ENCODE peak calls at places on chromosomes 13 and 19, in five cellular contexts. R, S, F, T and M are unnamed samples.
A peak's percentile ranks its signal among the peaks of the same experiment; 100 is the strongest.

GRCh38 chr13:27526516-27526915 is 76.2 kb upstream of the MTIF3 start:
- DNase-seq in R (no peak), S (no peak), T (no peak), F (no peak), M (no peak)

GRCh38 chr13:26601669-26602068 is 44.2 kb downstream of the WASF3 start:
- DNase-seq in T (no peak), S (no peak), R (peak; percentile 59), F (no peak), M (no peak)

GRCh38 chr13:67308004-67308772 is 78.1 kb upstream of the PCDH9 start:
- DNase-seq in T (no peak), R (no peak), F (no peak), S (no peak), M (no peak)

GRCh38 chr13:68170961-68171360 is 940.8 kb upstream of the PCDH9 start:
- DNase-seq in F (no peak), R (no peak), S (no peak), T (no peak), M (no peak)

GRCh38 chr19:947090-947706 is 21.4 kb downstream of the ARID3A start:
- DNase-seq in R (no peak), F (no peak), S (no peak), T (no peak), M (no peak)

GRCh38 chr13:72296246-72296645 is 429.2 kb upstream of the DACH1 start:
- DNase-seq in R (no peak), T (no peak), F (no peak), S (no peak), M (no peak)

GRCh38 chr19:13920524-13920923 is 14.5 kb downstream of the CC2D1A start:
- DNase-seq in S (no peak), T (no peak), F (no peak), R (no peak), M (no peak)

GRCh38 chr19:33429891-33430673 is 56.6 kb downstream of the CEBPG start:
- DNase-seq in R (no peak), S (no peak), F (no peak), T (no peak), M (no peak)

GRCh38 chr19:16435999-16436650 is 35.6 kb downstream of the EPS15L1 start:
- DNase-seq in F (peak; percentile 58), T (no peak), S (no peak), R (no peak), M (no peak)

GRCh38 chr13:106455777-106456176 is 79.7 kb downstream of the EFNB2 start:
- DNase-seq in R (no peak), T (no peak), F (no peak), S (no peak), M (no peak)

GRCh38 chr13:106573855-106574254 is 5.9 kb upstream of the ARGLU1 start:
- DNase-seq in T (no peak), S (no peak), F (no peak), R (no peak), M (no peak)

GRCh38 chr19:17687857-17688784 is at the start of gene UNC13A:
- DNase-seq in R (peak; percentile 23), S (peak; percentile 43), F (peak; percentile 86), T (no peak), M (peak; percentile 78)

GRCh38 chr13:81872581-81872980 is 1531.7 kb upstream of the SPRY2 start:
- DNase-seq in R (peak; percentile 28), F (peak; percentile 45), S (no peak), T (no peak), M (peak; percentile 3)

GRCh38 chr19:8212212-8212611 is 3.0 kb downstream of the CERS4 start:
- DNase-seq in S (no peak), F (no peak), T (no peak), R (no peak), M (no peak)

GRCh38 chr19:18468930-18469244 is 31.0 kb upstream of the ISYNA1 start:
- DNase-seq in S (no peak), R (no peak), T (no peak), F (no peak), M (no peak)

GRCh38 chr19:50330365-50331078 is 1.3 kb upstream of the KCNC3 start:
- DNase-seq in T (peak; percentile 67), R (peak; percentile 4), S (peak; percentile 86), F (peak; percentile 96), M (peak; percentile 86)

GRCh38 chr19:5250127-5250659 is 90.4 kb downstream of the PTPRS start:
- DNase-seq in S (peak; percentile 82), R (no peak), T (no peak), F (no peak), M (no peak)

GRCh38 chr13:33251131-33251629 is 34.4 kb downstream of the STARD13 start:
- DNase-seq in F (no peak), R (no peak), T (no peak), S (no peak), M (no peak)

DNA sequence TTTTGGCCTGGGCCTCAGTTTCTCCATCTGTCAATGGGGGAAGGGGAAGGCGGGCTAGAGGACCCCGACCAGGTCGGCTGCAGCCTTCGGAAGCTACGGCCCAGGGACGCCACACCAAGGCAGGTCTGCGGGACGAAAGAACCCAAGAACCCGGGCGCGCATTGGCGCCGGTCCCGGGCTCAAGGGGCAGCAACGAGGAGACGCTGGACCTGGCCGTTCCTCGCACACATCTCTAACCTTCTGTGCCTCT is 739 bp upstream of the ILF3 start:
- DNase-seq in S (no peak), R (no peak), T (no peak), F (no peak), M (no peak)
- TF ChIP-seq CTCF in S (peak; percentile 32), R (no peak), T (no peak), F (no peak), M (no peak)

GRCh38 chr19:58229255-58229639 is 533 bp downstream of the ZNF544 start:
- DNase-seq in S (no peak), R (peak; percentile 54), T (no peak), F (peak; percentile 36), M (no peak)
- TF ChIP-seq CTCF in S (no peak), R (peak; percentile 24), T (no peak), F (no peak), M (no peak)

DNA sequence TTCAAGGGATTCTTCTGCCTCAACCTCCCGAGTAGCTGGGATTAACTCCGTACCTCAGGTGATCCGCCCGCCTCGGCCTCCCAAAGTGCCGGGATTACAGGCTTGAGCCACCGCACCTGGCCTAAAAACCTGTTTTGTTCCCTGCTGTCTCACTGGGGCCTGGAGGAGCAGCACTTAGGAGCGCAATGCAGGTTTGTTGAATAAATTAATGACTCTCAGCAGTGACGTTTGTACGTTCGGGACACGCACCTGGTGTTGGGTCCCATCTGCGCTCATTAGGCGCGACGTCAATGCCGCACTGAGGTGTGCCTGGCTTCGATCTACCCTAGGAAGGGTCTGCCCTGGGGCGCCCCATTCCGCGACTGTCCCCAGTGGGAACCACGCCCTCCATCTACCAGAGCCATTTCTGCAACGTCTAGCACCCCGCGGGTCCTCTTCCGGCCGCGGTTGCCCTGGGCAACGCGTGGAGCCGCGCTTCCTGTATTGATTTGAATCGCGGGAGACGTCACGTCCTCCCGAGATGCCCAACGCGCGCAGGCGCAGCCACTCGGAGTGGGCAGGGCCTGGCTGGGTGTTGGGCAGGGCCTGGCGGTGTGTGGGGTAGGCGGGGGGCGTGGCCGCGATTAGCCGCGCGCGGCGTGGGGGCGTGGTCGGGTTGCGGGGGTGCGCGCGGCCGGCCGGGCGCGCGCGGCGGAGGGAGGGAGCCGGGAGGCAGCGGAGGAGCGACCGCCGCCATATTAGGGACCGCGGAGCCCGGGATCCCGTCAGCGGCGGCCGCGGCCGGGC is at the start of gene FZR1:
- DNase-seq in R (peak; percentile 99), S (peak; percentile 100), F (peak; percentile 99), T (peak; percentile 96), M (peak; percentile 97)
- TF ChIP-seq CTCF in R (no peak), S (no peak), F (no peak), T (no peak), M (no peak)

GRCh38 chr19:45508931-45509691 is 1.8 kb downstream of the VASP start:
- DNase-seq in S (peak; percentile 72), T (peak; percentile 43), R (peak; percentile 78), F (peak; percentile 76), M (peak; percentile 41)
- TF ChIP-seq CTCF in S (no peak), T (no peak), R (no peak), F (no peak), M (no peak)

DNA sequence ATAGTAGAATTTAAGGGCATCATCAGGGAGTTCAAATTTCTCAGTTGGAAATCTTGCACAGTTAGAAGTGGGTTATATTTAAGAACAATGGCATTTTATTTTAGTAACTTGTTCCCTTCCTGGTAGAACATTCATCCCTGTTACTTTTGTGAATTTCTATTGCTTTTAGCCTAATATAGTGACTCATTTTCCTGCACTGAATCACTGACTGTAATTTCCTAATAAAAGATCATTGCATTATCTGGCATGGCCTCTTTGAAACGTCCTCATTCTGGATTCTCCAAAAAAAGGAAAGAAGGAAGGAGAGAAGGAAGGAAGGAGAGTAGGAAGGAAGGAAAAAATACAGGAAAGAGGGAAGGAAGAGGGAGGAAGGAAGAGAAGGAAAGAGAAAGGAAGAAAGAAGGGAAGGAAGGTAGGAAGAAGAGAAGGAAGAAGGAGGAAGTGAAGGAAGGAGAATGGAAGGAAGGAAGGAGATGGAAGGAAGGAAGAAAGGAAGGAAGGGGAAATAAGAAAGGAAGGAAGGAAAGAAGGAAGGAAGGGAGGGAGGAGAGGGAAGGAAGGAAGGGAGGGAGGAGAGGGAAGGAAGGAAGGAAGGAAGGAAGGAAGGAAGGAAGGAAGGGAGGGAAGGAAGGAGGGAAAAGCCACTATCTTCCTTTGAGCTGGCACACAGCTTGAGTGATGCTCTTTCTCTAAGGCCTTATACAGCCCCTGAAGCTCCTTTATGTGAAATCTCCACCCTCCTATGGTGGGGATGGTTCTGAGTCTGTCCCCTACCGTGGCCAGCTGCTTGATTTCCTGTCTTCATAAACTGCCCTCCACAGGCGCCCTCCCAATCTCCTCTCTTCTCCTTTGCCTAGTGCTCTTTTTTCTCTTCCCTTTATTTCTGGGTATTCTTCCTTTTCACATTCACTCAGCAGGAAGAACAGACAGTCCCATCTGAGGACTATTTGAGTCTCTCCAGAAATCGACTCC is 29.8 kb upstream of the TM9SF2 start:
- DNase-seq in R (no peak), S (no peak), F (no peak), T (no peak), M (no peak)
- TF ChIP-seq CTCF in R (no peak), S (no peak), F (no peak), T (no peak), M (no peak)

GRCh38 chr19:12825259-12826131 is 8.9 kb downstream of the RTBDN start:
- DNase-seq in F (peak; percentile 76), S (no peak), R (no peak), T (no peak), M (peak; percentile 68)
- TF ChIP-seq CTCF in F (peak; percentile 42), S (peak; percentile 16), R (no peak), T (no peak), M (peak; percentile 68)

DNA sequence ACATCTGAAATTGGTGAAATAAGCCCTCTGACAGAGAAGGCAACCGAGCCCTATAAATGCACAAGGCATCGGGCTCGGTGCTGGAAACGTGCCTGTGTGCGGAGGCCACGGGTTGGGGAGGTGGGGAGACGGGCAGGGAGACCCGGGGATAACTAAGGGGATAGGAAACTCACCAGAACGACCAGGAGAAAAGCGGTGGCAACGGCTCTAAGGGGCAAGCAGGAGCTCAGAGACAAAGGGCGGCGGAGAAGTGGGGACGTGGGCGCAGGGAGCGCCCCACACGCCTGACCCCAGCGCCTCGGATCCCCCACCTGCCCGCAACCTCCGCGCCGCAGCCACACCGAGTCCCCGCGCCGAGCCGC is 547 bp downstream of the SLC1A6 start:
- DNase-seq in T (no peak), R (no peak), S (no peak), F (peak; percentile 26), M (no peak)
- TF ChIP-seq CTCF in T (no peak), R (no peak), S (no peak), F (no peak), M (no peak)

GRCh38 chr13:40668335-40668734 is 1.9 kb upstream of the FOXO1 start:
- DNase-seq in T (peak; percentile 53), R (peak; percentile 28), F (no peak), S (no peak), M (no peak)
- TF ChIP-seq CTCF in T (peak; percentile 62), R (peak; percentile 17), F (peak; percentile 61), S (peak; percentile 11), M (peak; percentile 53)

GRCh38 chr13:79662882-79663281 is 181.9 kb downstream of the NDFIP2 start:
- DNase-seq in F (peak; percentile 61), T (peak; percentile 19), S (no peak), R (no peak), M (no peak)
- TF ChIP-seq CTCF in F (no peak), T (no peak), S (no peak), R (no peak), M (peak; percentile 29)